ENCODE peak calls at places on chromosomes 6 and 20, in nine cellular contexts. P is NCI-H748 treated with DMSO at 0.1 percent for 48 hours, Q is A673, N is GM03348, Z is smooth muscle cell of the brain vasculature, B is lower lobe of right lung, U is germinal center, D is tibial artery, S is C1 segment of cervical spinal cord. T is an unnamed sample.
A peak's percentile ranks its signal among the peaks of the same experiment; 100 is the strongest.

GRCh38 chr6:35778437-35778836 is 2.0 kb downstream of the CLPSL2 start:
- DNase-seq in B (no peak), D (no peak), Z (no peak), U (no peak), N (no peak), S (no peak), P (no peak), Q (no peak), T (no peak)

GRCh38 chr20:1505361-1505760 is 14.1 kb upstream of the SIRPB2 start:
- DNase-seq in P (no peak), B (no peak), Q (no peak), S (no peak), N (peak; percentile 17), U (no peak), Z (no peak), D (no peak), T (no peak)

GRCh38 chr6:7914311-7914710 is 3.7 kb upstream of the TXNDC5 start:
- DNase-seq in Q (no peak), P (no peak), D (no peak), N (no peak), U (no peak), S (no peak), B (no peak), Z (no peak), T (no peak)

GRCh38 chr20:35171753-35172433 is at the start of gene PROCR:
- DNase-seq in Q (peak; percentile 82), B (peak; percentile 82), U (no peak), Z (peak; percentile 62), P (no peak), N (peak; percentile 95), D (peak; percentile 92), S (no peak), T (no peak)

GRCh38 chr6:14396826-14397517 is 279.4 kb downstream of the CD83 start:
- DNase-seq in U (peak; percentile 65), Q (no peak), P (no peak), D (no peak), Z (no peak), S (no peak), N (peak; percentile 13), B (peak; percentile 46), T (no peak)

GRCh38 chr6:73200247-73200646 is 25.0 kb downstream of the KHDC1L start:
- DNase-seq in S (no peak), N (no peak), U (no peak), B (no peak), D (no peak), Z (no peak), Q (no peak), P (no peak), T (no peak)

GRCh38 chr6:135299256-135299655 is 118.1 kb downstream of the MYB start:
- DNase-seq in P (no peak), D (no peak), S (no peak), Q (peak; percentile 24), Z (peak; percentile 73), N (peak; percentile 26), B (no peak), U (no peak), T (no peak)

GRCh38 chr20:50110141-50111047 is 2.6 kb downstream of the UBE2V1 start:
- DNase-seq in S (no peak), P (no peak), Q (no peak), U (peak; percentile 44), Z (no peak), B (no peak), N (peak; percentile 19), D (no peak), T (no peak)

GRCh38 chr6:141587482-141588266 is 545.1 kb upstream of the GJE1 start:
- DNase-seq in P (no peak), Z (no peak), U (no peak), S (no peak), B (no peak), D (no peak), Q (no peak), N (peak; percentile 67), T (no peak)

GRCh38 chr6:150069707-150070106 is 786 bp upstream of the ULBP3 start:
- DNase-seq in Z (no peak), P (no peak), Q (no peak), S (no peak), D (peak; percentile 55), B (no peak), N (no peak), U (no peak), T (no peak)

GRCh38 chr6:132818404-132819359 is 4.3 kb downstream of the RPS12 start:
- DNase-seq in U (no peak), D (no peak), Z (no peak), B (no peak), N (no peak), Q (no peak), P (no peak), S (no peak), T (no peak)

GRCh38 chr20:58650181-58650775 is 805 bp upstream of the STX16 start:
- DNase-seq in N (peak; percentile 52), P (no peak), B (peak; percentile 64), Q (no peak), U (peak; percentile 64), Z (no peak), D (no peak), S (no peak), T (no peak)

GRCh38 chr6:154196333-154196732 is 157.3 kb downstream of the OPRM1 start:
- DNase-seq in S (no peak), N (no peak), Z (no peak), D (no peak), U (no peak), B (no peak), Q (no peak), P (no peak), T (no peak)

GRCh38 chr20:44247131-44247571 is at the start of gene GDAP1L1:
- DNase-seq in N (no peak), B (no peak), S (peak; percentile 1), P (no peak), Z (no peak), U (no peak), Q (no peak), D (no peak), T (peak; percentile 53)

GRCh38 chr6:27994616-27995015 is 37.6 kb downstream of the OR2B6 start:
- DNase-seq in Q (no peak), Z (no peak), N (no peak), U (no peak), P (no peak), S (no peak), B (no peak), D (no peak), T (no peak)

GRCh38 chr20:4490595-4491280 is 231.0 kb upstream of the PRND start:
- DNase-seq in Z (no peak), D (no peak), N (peak; percentile 43), U (no peak), B (no peak), P (no peak), Q (peak; percentile 61), S (no peak), T (no peak)

GRCh38 chr20:1434571-1435336 is 31.9 kb downstream of the NSFL1C start:
- DNase-seq in Q (no peak), N (peak; percentile 59), Z (peak; percentile 47), S (no peak), D (no peak), B (no peak), U (peak; percentile 39), P (no peak), T (peak; percentile 65)

GRCh38 chr6:156687875-156688549 is 89.2 kb upstream of the ARID1B start:
- DNase-seq in D (no peak), Q (peak; percentile 33), S (peak; percentile 41), U (no peak), N (peak; percentile 60), B (peak; percentile 47), P (peak; percentile 13), Z (no peak), T (peak; percentile 9)

GRCh38 chr6:85250586-85251216 is 199.2 kb upstream of the NT5E start:
- DNase-seq in B (no peak), D (no peak), N (peak; percentile 21), S (no peak), P (no peak), Q (no peak), Z (peak; percentile 39), U (no peak), T (no peak)

GRCh38 chr6:44630125-44631028 is 242.9 kb downstream of the CDC5L start:
- DNase-seq in N (peak; percentile 94), P (peak; percentile 30), D (no peak), B (peak; percentile 56), U (peak; percentile 10), Q (peak; percentile 51), Z (no peak), S (no peak), T (peak; percentile 43)

T was measured in NCI-H2081.